ENCODE peak calls at places on chromosomes 7 and 10, in five cellular contexts. Q is kidney glomerular epithelial cell, E is pons, T is heart left ventricle, I is progenitor cell of endocrine pancreas. U is an unnamed sample.

GRCh38 chr7:113283861-113284260 is 165.5 kb upstream of the SMIM30 start:
- DNase-seq in I (no peak), E (no peak), T (no peak), Q (no peak), U (no peak)

GRCh38 chr10:60384708-60385398 is 4.8 kb downstream of the ANK3 start:
- DNase-seq in Q (peak; percentile 97), I (no peak), E (no peak), T (no peak), U (no peak)

GRCh38 chr7:124106575-124106974 is 73.7 kb upstream of the TMEM229A start:
- DNase-seq in E (no peak), T (no peak), I (no peak), Q (no peak), U (no peak)

GRCh38 chr7:74453321-74454011 is at the start of gene GTF2IRD1:
- DNase-seq in E (no peak), T (peak; percentile 73), Q (peak; percentile 50), I (peak; percentile 38), U (peak; percentile 82)

GRCh38 chr10:110457851-110458582 is 39.7 kb upstream of the DUSP5 start:
- DNase-seq in I (no peak), Q (no peak), T (no peak), E (no peak), U (no peak)

GRCh38 chr10:68871731-68872342 is 29.3 kb upstream of the DDX50 start:
- DNase-seq in Q (peak; percentile 78), T (no peak), I (no peak), E (peak; percentile 11), U (no peak)

GRCh38 chr10:114398587-114399331 is 5.5 kb downstream of the AFAP1L2 start:
- DNase-seq in Q (no peak), E (no peak), I (no peak), T (no peak), U (no peak)

GRCh38 chr10:13483073-13483472 is 45.7 kb downstream of the BEND7 start:
- DNase-seq in T (no peak), Q (peak; percentile 5), E (no peak), I (no peak), U (no peak)

GRCh38 chr10:130877131-130877530 is 434.4 kb downstream of the TCERG1L start:
- DNase-seq in I (no peak), E (no peak), Q (no peak), T (no peak), U (no peak)

GRCh38 chr7:101884671-101885596 is 67.5 kb downstream of the CUX1 start:
- DNase-seq in I (no peak), T (no peak), E (no peak), Q (no peak), U (no peak)

GRCh38 chr10:102322914-102323313 is 72.6 kb upstream of the NFKB2 start:
- DNase-seq in I (no peak), Q (no peak), E (no peak), T (no peak), U (no peak)

GRCh38 chr10:99711129-99711719 is 20.7 kb downstream of the COX15 start:
- DNase-seq in Q (peak; percentile 20), I (no peak), T (no peak), E (peak; percentile 65), U (no peak)

GRCh38 chr10:14605231-14605925 is 169.3 kb downstream of the FAM107B start:
- DNase-seq in Q (peak; percentile 47), I (no peak), T (no peak), E (no peak), U (no peak)

GRCh38 chr7:32066441-32066840 is 3.8 kb downstream of the PDE1C start:
- DNase-seq in I (no peak), E (no peak), Q (no peak), T (no peak), U (no peak)

GRCh38 chr10:15316144-15316543 is 54.9 kb downstream of the FAM171A1 start:
- DNase-seq in Q (no peak), I (no peak), T (no peak), E (no peak), U (no peak)

GRCh38 chr10:71924771-71925170 is 39.4 kb upstream of the CHST3 start:
- DNase-seq in T (no peak), I (no peak), E (no peak), Q (no peak), U (no peak)

GRCh38 chr10:3068968-3069737 is 1.8 kb downstream of the PFKP start:
- DNase-seq in E (no peak), I (no peak), T (peak; percentile 51), Q (no peak), U (no peak)

GRCh38 chr10:62244785-62245595 is 23.7 kb downstream of the RTKN2 start:
- DNase-seq in I (no peak), T (no peak), Q (peak; percentile 83), E (peak; percentile 97), U (no peak)

GRCh38 chr10:132148261-132149251 is 38.2 kb upstream of the DPYSL4 start:
- DNase-seq in Q (no peak), E (no peak), I (no peak), T (peak; percentile 19), U (peak; percentile 40)

GRCh38 chr10:133133471-133134231 is 26.4 kb upstream of the KNDC1 start:
- DNase-seq in I (no peak), E (no peak), T (peak; percentile 12), Q (no peak), U (peak; percentile 21)

GRCh38 chr10:97822261-97822687 is 27.4 kb upstream of the GOLGA7B start:
- DNase-seq in T (peak; percentile 29), I (no peak), E (no peak), Q (peak; percentile 86), U (no peak)

GRCh38 chr10:42111661-42112330 is 526.6 kb downstream of the ZNF33B start:
- DNase-seq in T (no peak), I (no peak), E (no peak), Q (no peak), U (no peak)

GRCh38 chr7:101720324-101720723 is 91.2 kb upstream of the MYL10 start:
- DNase-seq in T (no peak), I (no peak), Q (no peak), E (no peak), U (no peak)

GRCh38 chr7:87886875-87887274 is 10.6 kb downstream of the DBF4 start:
- DNase-seq in T (no peak), I (no peak), Q (peak; percentile 7), E (peak; percentile 60), U (no peak)

GRCh38 chr10:114288424-114289095 is 49.5 kb downstream of the VWA2 start:
- DNase-seq in Q (no peak), T (no peak), E (no peak), I (no peak), U (no peak)

GRCh38 chr7:128915841-128916642 is 5.5 kb upstream of the KCP start:
- DNase-seq in E (no peak), T (no peak), I (no peak), Q (no peak), U (no peak)

GRCh38 chr7:38940774-38941173 is 31.8 kb upstream of the VPS41 start:
- DNase-seq in I (no peak), E (no peak), Q (no peak), T (no peak), U (no peak)

GRCh38 chr10:82245906-82246305 is 370.9 kb downstream of the NRG3 start:
- DNase-seq in Q (no peak), E (no peak), I (no peak), T (no peak), U (no peak)

GRCh38 chr10:120941468-120941867 is 90.3 kb downstream of the WDR11 start:
- DNase-seq in E (no peak), T (no peak), Q (no peak), I (no peak), U (no peak)

U was measured in Right ventricle myocardium superior.